ENCODE peak calls at places on chromosomes 16 and 17, in five cellular contexts. N, O, I, V and W are unnamed samples.

GRCh38 chr17:50871369-50871768 is 5.2 kb upstream of the TOB1 start:
- DNase-seq in I (peak), N (peak), V (no peak), O (no peak), W (peak)

GRCh38 chr17:74736423-74737298 is at the start of gene RAB37:
- DNase-seq in V (no peak), N (peak), O (no peak), I (peak), W (no peak)

GRCh38 chr17:80585880-80586279 is 41.2 kb downstream of the RPTOR start:
- DNase-seq in I (no peak), N (no peak), O (no peak), V (no peak), W (no peak)

GRCh38 chr16:25060920-25061319 is 45.8 kb upstream of the ARHGAP17 start:
- DNase-seq in N (no peak), I (peak), O (no peak), V (no peak), W (no peak)

GRCh38 chr16:12096162-12096781 is 119.7 kb downstream of the SNX29 start:
- DNase-seq in O (no peak), V (peak), I (no peak), N (no peak), W (no peak)

GRCh38 chr17:58088624-58089023 is 5.4 kb downstream of the DYNLL2 start:
- DNase-seq in O (no peak), N (no peak), I (no peak), V (peak), W (no peak)

GRCh38 chr17:17783825-17784598 is 52.8 kb downstream of the SREBF1 start:
- DNase-seq in V (peak), N (no peak), I (no peak), O (no peak), W (no peak)

GRCh38 chr16:57600048-57600835 is 28.2 kb upstream of the ADGRG1 start:
- DNase-seq in N (no peak), I (no peak), O (no peak), V (no peak), W (peak)

GRCh38 chr16:74667215-74667765 is 613 bp upstream of the RFWD3 start:
- DNase-seq in I (no peak), N (no peak), O (no peak), V (peak), W (peak)

GRCh38 chr17:80254396-80255241 is 6.0 kb upstream of the RNF213 start:
- DNase-seq in V (no peak), O (no peak), I (no peak), N (peak), W (peak)

GRCh38 chr16:253833-254232 is 19.2 kb downstream of the FAM234A start:
- DNase-seq in V (no peak), I (no peak), O (no peak), N (no peak), W (no peak)

GRCh38 chr17:76537578-76538280 is at the start of gene CYGB:
- DNase-seq in N (no peak), O (no peak), V (no peak), I (no peak), W (no peak)

GRCh38 chr17:2214887-2215615 is 88.5 kb downstream of the SMG6 start:
- DNase-seq in V (peak), O (no peak), N (no peak), I (peak), W (no peak)

GRCh38 chr17:68598074-68598473 is 3.1 kb downstream of the FAM20A start:
- DNase-seq in V (no peak), O (no peak), N (no peak), I (no peak), W (no peak)

GRCh38 chr17:7888184-7888920 is at the start of gene CHD3:
- DNase-seq in N (no peak), V (no peak), O (no peak), I (no peak), W (no peak)

GRCh38 chr17:57413848-57414651 is 157.7 kb downstream of the MSI2 start:
- DNase-seq in I (no peak), O (no peak), V (no peak), N (no peak), W (no peak)

GRCh38 chr17:17205368-17206148 is 575 bp downstream of the PLD6 start:
- DNase-seq in O (no peak), I (peak), V (no peak), N (no peak), W (no peak)

GRCh38 chr16:79146-80054 is 1.4 kb downstream of the MPG start:
- DNase-seq in V (no peak), I (no peak), N (no peak), O (no peak), W (no peak)

GRCh38 chr17:74987909-74988711 is 678 bp downstream of the CDR2L start:
- DNase-seq in I (no peak), O (peak), V (peak), N (no peak), W (no peak)

GRCh38 chr16:27238016-27238587 is 30.5 kb downstream of the NSMCE1 start:
- DNase-seq in O (no peak), I (no peak), N (no peak), V (no peak), W (peak)

GRCh38 chr16:26697826-26698225 is 368.9 kb upstream of the C16orf82 start:
- DNase-seq in O (no peak), V (no peak), N (no peak), I (no peak), W (no peak)

GRCh38 chr16:65809627-65810026 is 556.9 kb upstream of the CDH5 start:
- DNase-seq in N (no peak), O (no peak), I (no peak), V (no peak), W (no peak)

GRCh38 chr17:81379523-81379942 is 15.7 kb upstream of the BAHCC1 start:
- DNase-seq in I (no peak), V (no peak), O (no peak), N (no peak), W (no peak)